ENCODE peak calls at places on chromosomes 7 and 10, in eight cellular contexts. R, G, W, J, K, A, E and B are unnamed samples.
A peak's percentile ranks its signal among the peaks of the same experiment; 100 is the strongest.

GRCh38 chr10:79905322-79906314 is 43.3 kb downstream of the SFTPD start:
- ATAC-seq in K (peak; percentile 46), G (peak; percentile 60), E (peak; percentile 69), J (no peak), W (peak; percentile 56), A (no peak), R (peak; percentile 30), B (peak; percentile 30)

GRCh38 chr10:33286186-33286934 is 48.1 kb downstream of the NRP1 start:
- ATAC-seq in J (no peak), K (no peak), A (no peak), G (no peak), R (peak; percentile 15), W (no peak), E (no peak), B (no peak)

GRCh38 chr10:94607111-94607510 is 61.5 kb downstream of the HELLS start:
- ATAC-seq in K (no peak), W (no peak), R (no peak), E (no peak), J (no peak), G (no peak), A (no peak), B (no peak)

GRCh38 chr7:101299511-101300464 is 21.8 kb downstream of the IFT22 start:
- ATAC-seq in W (peak; percentile 57), G (no peak), A (no peak), K (no peak), E (peak; percentile 20), R (peak; percentile 58), J (no peak), B (no peak)

GRCh38 chr7:17625038-17625437 is 315.3 kb downstream of the SNX13 start:
- ATAC-seq in A (no peak), W (no peak), K (peak; percentile 83), J (no peak), R (peak; percentile 57), G (peak; percentile 90), E (no peak), B (no peak)

GRCh38 chr7:158663428-158663741 is 41.2 kb downstream of the NCAPG2 start:
- ATAC-seq in K (no peak), R (peak; percentile 31), J (no peak), A (no peak), E (peak; percentile 37), G (no peak), W (peak; percentile 32), B (no peak)

GRCh38 chr7:66454600-66455225 is 174.0 kb upstream of the KCTD7 start:
- ATAC-seq in J (no peak), W (no peak), R (no peak), A (no peak), K (no peak), G (no peak), E (no peak), B (no peak)

GRCh38 chr10:76405932-76406331 is 974.5 kb downstream of the LRMDA start:
- ATAC-seq in A (no peak), G (no peak), K (no peak), W (no peak), E (no peak), R (no peak), J (no peak), B (no peak)

GRCh38 chr10:50544857-50545429 is 78.8 kb downstream of the SGMS1 start:
- ATAC-seq in J (peak; percentile 54), A (no peak), R (no peak), W (no peak), E (no peak), G (no peak), K (no peak), B (no peak)

GRCh38 chr7:64528770-64529169 is 34.1 kb downstream of the ZNF680 start:
- ATAC-seq in W (no peak), G (no peak), K (no peak), E (no peak), J (no peak), A (no peak), R (no peak), B (no peak)

GRCh38 chr7:51307811-51308737 is 8.5 kb downstream of the COBL start:
- ATAC-seq in K (no peak), E (peak; percentile 64), A (no peak), G (no peak), W (peak; percentile 20), J (no peak), R (no peak), B (no peak)

GRCh38 chr10:85008493-85009181 is 680.2 kb downstream of the CCSER2 start:
- ATAC-seq in E (no peak), J (no peak), G (no peak), A (no peak), W (peak; percentile 93), R (no peak), K (no peak), B (no peak)

GRCh38 chr10:12097791-12098190 is 29.0 kb downstream of the DHTKD1 start:
- ATAC-seq in R (peak; percentile 42), J (no peak), E (no peak), G (peak; percentile 81), K (peak; percentile 92), A (peak; percentile 94), W (no peak), B (no peak)

GRCh38 chr7:121202834-121203233 is 126.0 kb upstream of the WNT16 start:
- ATAC-seq in E (no peak), A (no peak), W (no peak), R (no peak), K (no peak), G (no peak), J (no peak), B (no peak)

GRCh38 chr7:121204537-121204936 is 124.3 kb upstream of the WNT16 start:
- ATAC-seq in G (no peak), J (no peak), W (no peak), A (no peak), E (peak; percentile 45), R (no peak), K (peak; percentile 19), B (no peak)

GRCh38 chr7:121198502-121198901 is 130.3 kb upstream of the WNT16 start:
- ATAC-seq in W (no peak), E (peak; percentile 81), A (no peak), K (no peak), G (no peak), J (no peak), R (no peak), B (no peak)

GRCh38 chr7:121205777-121206176 is 123.0 kb upstream of the WNT16 start:
- ATAC-seq in W (no peak), G (no peak), E (no peak), A (no peak), R (no peak), J (no peak), K (no peak), B (no peak)

DNA sequence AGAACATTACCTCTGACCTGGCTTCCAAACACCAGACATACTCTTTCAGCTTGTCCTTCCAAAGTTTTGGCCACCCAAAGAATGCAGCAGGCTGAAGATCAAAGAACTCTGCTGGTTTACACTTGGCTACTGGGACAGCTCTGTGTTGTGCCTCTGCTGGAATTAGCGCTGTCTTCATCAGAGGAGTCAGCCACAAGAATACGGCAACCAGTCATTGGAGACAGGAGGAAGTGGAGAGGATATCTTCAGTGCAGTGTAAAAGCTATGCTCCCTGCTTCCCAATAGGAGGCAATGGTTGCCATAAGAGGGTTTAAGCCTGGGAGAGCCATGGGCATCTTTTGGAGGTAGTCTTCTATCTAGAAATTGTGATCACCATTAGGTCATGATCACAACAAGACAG is 126.7 kb upstream of the WNT16 start:
- ATAC-seq in E (no peak), K (no peak), G (no peak), J (no peak), W (no peak), R (no peak), A (no peak), B (no peak)
- TF ChIP-seq CTCF in E (no peak), K (no peak), G (no peak), J (no peak), W (no peak), R (no peak), A (no peak), B (no peak)

GRCh38 chr7:7564323-7564780 is 2.3 kb upstream of the MIOS start:
- ATAC-seq in W (no peak), G (peak; percentile 45), A (no peak), E (no peak), J (no peak), R (peak; percentile 29), K (peak; percentile 66), B (no peak)

GRCh38 chr7:7563813-7564212 is 2.9 kb upstream of the MIOS start:
- ATAC-seq in W (no peak), J (no peak), R (no peak), E (no peak), K (no peak), A (no peak), G (no peak), B (no peak)

GRCh38 chr7:7562736-7563135 is 3.9 kb upstream of the MIOS start:
- ATAC-seq in R (no peak), G (no peak), J (no peak), E (no peak), K (no peak), A (no peak), W (no peak), B (no peak)

GRCh38 chr7:7565018-7565680 is 1.5 kb upstream of the MIOS start:
- ATAC-seq in J (no peak), R (no peak), A (no peak), E (no peak), W (no peak), G (no peak), K (no peak), B (no peak)

GRCh38 chr7:7563269-7563668 is 3.4 kb upstream of the MIOS start:
- ATAC-seq in A (no peak), E (no peak), R (no peak), G (no peak), K (no peak), J (no peak), W (no peak), B (no peak)
- H3K4me3 ChIP-seq in A (no peak overlapping the region), E (no peak overlapping the region), R (no peak overlapping the region), G (no peak overlapping the region), K (no peak overlapping the region), J (no peak overlapping the region), W (no peak overlapping the region), B (no peak overlapping the region)

GRCh38 chr7:134254311-134254710 is 62.4 kb downstream of the SLC35B4 start:
- ATAC-seq in W (no peak), R (peak; percentile 71), A (no peak), G (peak; percentile 58), E (no peak), J (no peak), K (no peak), B (no peak)
- TF ChIP-seq CTCF in W (no peak), R (peak; percentile 28), A (no peak), G (peak; percentile 51), E (peak; percentile 20), J (no peak), K (peak; percentile 37), B (no peak)

GRCh38 chr10:55062349-55062748 is 261.3 kb upstream of the PCDH15 start:
- ATAC-seq in W (no peak), A (no peak), R (no peak), G (no peak), E (no peak), J (no peak), K (no peak), B (no peak)

GRCh38 chr10:55063817-55064216 is 262.8 kb upstream of the PCDH15 start:
- ATAC-seq in W (no peak), A (no peak), J (no peak), K (no peak), E (no peak), R (no peak), G (peak; percentile 54), B (no peak)

DNA sequence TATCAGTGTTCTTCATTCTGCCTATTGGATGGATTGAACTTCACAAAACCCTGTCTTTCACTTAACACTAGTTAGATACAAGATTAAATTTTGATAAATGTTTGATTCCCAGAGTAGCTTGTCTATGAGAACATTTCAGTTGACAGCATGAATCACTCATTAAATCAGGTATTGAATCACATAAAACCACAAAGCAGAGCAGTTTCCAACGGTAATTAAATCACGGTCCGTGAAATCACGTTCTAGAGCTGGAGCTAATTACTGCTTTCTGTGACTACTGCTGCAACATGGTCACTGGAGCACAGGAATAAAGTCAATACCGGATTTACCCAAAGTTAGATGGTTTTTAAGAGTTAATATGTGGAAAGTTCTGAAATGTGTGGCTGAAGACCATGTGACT is 257.8 kb upstream of the PCDH15 start:
- ATAC-seq in J (no peak), R (no peak), A (no peak), W (no peak), E (no peak), K (no peak), G (no peak), B (no peak)
- H3K4me3 ChIP-seq in J (no peak overlapping the region), R (no peak overlapping the region), A (no peak overlapping the region), W (no peak overlapping the region), E (no peak overlapping the region), K (no peak overlapping the region), G (no peak overlapping the region), B (no peak overlapping the region)